ENCODE peak calls at places on chromosomes 13 and 19, in six cellular contexts. V is lower leg skin; D is cardiac muscle cell; P is choroid plexus epithelial cell; U is stimulated activated CD4-positive, alpha-beta T cell treated with anti-CD3 and anti-CD28 coated beads, Interleukin-4, amount 100 ng/mL, for 24 hours; Z is lung. A is an unnamed sample.

GRCh38 chr13:45737571-45738002 is 35.5 kb downstream of the CBY2 start:
- DNase-seq in Z (no peak), V (no peak), D (no peak), P (no peak), U (no peak), A (no peak)

GRCh38 chr19:30689474-30689873 is 317.3 kb downstream of the ZNF536 start:
- DNase-seq in U (no peak), V (peak; percentile 43), P (no peak), Z (no peak), D (no peak), A (no peak)

GRCh38 chr13:27446986-27447583 is 3.3 kb downstream of the MTIF3 start:
- DNase-seq in Z (no peak), U (no peak), D (no peak), V (no peak), P (no peak), A (no peak)

GRCh38 chr19:7516878-7517277 is 975 bp downstream of the ZNF358 start:
- DNase-seq in U (no peak), V (no peak), Z (no peak), P (no peak), D (no peak), A (no peak)

GRCh38 chr13:31947506-31947905 is 84.1 kb upstream of the FRY start:
- DNase-seq in V (no peak), U (no peak), P (no peak), D (peak; percentile 17), Z (no peak), A (no peak)

GRCh38 chr13:33519561-33520479 is 234.3 kb upstream of the STARD13 start:
- DNase-seq in U (no peak), V (no peak), P (peak; percentile 93), Z (no peak), D (no peak), A (no peak)

GRCh38 chr19:1261512-1261862 is 7.6 kb upstream of the CIRBP start:
- DNase-seq in D (no peak), U (no peak), V (peak; percentile 90), Z (no peak), P (no peak), A (no peak)

GRCh38 chr13:43640476-43640875 is 146.3 kb downstream of the ENOX1 start:
- DNase-seq in Z (no peak), D (no peak), U (no peak), V (no peak), P (no peak), A (no peak)

GRCh38 chr19:53290758-53291549 is 23.4 kb upstream of the VN1R4 start:
- DNase-seq in P (no peak), D (no peak), V (no peak), Z (no peak), U (no peak), A (no peak)

GRCh38 chr13:41554626-41555386 is 97.5 kb downstream of the RGCC start:
- DNase-seq in V (no peak), D (no peak), Z (no peak), U (peak; percentile 31), P (no peak), A (no peak)

GRCh38 chr13:88958821-88959220 is 1287.7 kb downstream of the SLITRK5 start:
- DNase-seq in U (no peak), D (no peak), V (no peak), P (peak; percentile 10), Z (no peak), A (no peak)

GRCh38 chr19:9875796-9876195 is 40.7 kb downstream of the PIN1 start:
- DNase-seq in V (no peak), D (no peak), U (no peak), P (no peak), Z (no peak), A (no peak)